ENCODE peak calls at places on chromosome 12, in six cellular contexts. R is neural progenitor cell, P is PC-3, O is hepatocyte, L is GM23248, E is HCT116. A is an unnamed sample. For H3K9me3 and H3K79me2, the result is how much of the 10 kb centered on the place peaks cover.

GRCh38 chr12:45278447-45278846 is 62.6 kb downstream of the ANO6 start:
- DNase-seq in L (no peak), E (no peak), P (no peak), R (no peak), O (no peak), A (no peak)

GRCh38 chr12:55728185-55728931 is 451 bp downstream of the CD63 start:
- DNase-seq in L (peak), E (no peak), R (peak), O (peak), P (peak), A (peak)

GRCh38 chr12:14267724-14268123 is 97.8 kb upstream of the ATF7IP start:
- DNase-seq in E (no peak), P (no peak), O (no peak), R (no peak), L (no peak), A (no peak)

GRCh38 chr12:47216150-47216677 is 136.5 kb upstream of the AMIGO2 start:
- DNase-seq in E (no peak), R (no peak), O (no peak), L (no peak), P (no peak), A (peak)

GRCh38 chr12:121626853-121627623 is 708 bp downstream of the ORAI1 start:
- DNase-seq in E (no peak), O (peak), L (peak), R (peak), P (peak), A (peak)

GRCh38 chr12:64525461-64526160 is 73.7 kb downstream of the TBK1 start:
- DNase-seq in L (no peak), O (no peak), P (no peak), E (no peak), R (no peak), A (no peak)

GRCh38 chr12:126347421-126347820 is 1282.2 kb downstream of the AACS start:
- DNase-seq in L (no peak), O (no peak), R (peak), P (no peak), E (no peak), A (no peak)

GRCh38 chr12:122026706-122027328 is 5.1 kb downstream of the BCL7A start:
- DNase-seq in E (no peak), O (no peak), L (no peak), R (no peak), P (no peak), A (peak)

GRCh38 chr12:1680804-1681492 is 9.9 kb upstream of the ADIPOR2 start:
- DNase-seq in R (no peak), E (no peak), P (no peak), L (no peak), O (no peak), A (no peak)

GRCh38 chr12:14416658-14417057 is 51.2 kb downstream of the ATF7IP start:
- DNase-seq in R (peak), L (peak), O (peak), E (no peak), P (peak), A (peak)

GRCh38 chr12:13175499-13175898 is 21.0 kb upstream of the EMP1 start:
- DNase-seq in E (no peak), O (peak), P (peak), R (no peak), L (peak), A (no peak)

GRCh38 chr12:79451988-79452387 is 238.8 kb downstream of the PAWR start:
- DNase-seq in P (peak), L (peak), O (peak), R (no peak), E (no peak), A (no peak)

GRCh38 chr12:122889658-122890561 is 6.0 kb downstream of the VPS37B start:
- DNase-seq in E (no peak), O (no peak), L (no peak), P (no peak), R (no peak), A (no peak)

GRCh38 chr12:5317556-5317955 is 114.4 kb upstream of the NTF3 start:
- DNase-seq in E (no peak), O (no peak), L (no peak), P (no peak), R (no peak), A (no peak)

GRCh38 chr12:24991209-24992049 is 42.5 kb upstream of the BCAT1 start:
- DNase-seq in E (peak), O (peak), L (peak), P (peak), R (peak), A (peak)

GRCh38 chr12:110042260-110042659 is 6.1 kb downstream of the C12orf76 start:
- DNase-seq in P (no peak), L (no peak), E (no peak), R (no peak), O (no peak), A (no peak)

GRCh38 chr12:27523305-27523641 is 733 bp upstream of the PPFIBP1 start:
- DNase-seq in L (no peak), E (no peak), R (peak), P (peak), O (no peak), A (no peak)

GRCh38 chr12:11892065-11892391 is 178.7 kb upstream of the BCL2L14 start:
- DNase-seq in R (no peak), P (no peak), L (no peak), O (no peak), E (no peak), A (no peak)

GRCh38 chr12:10211101-10211974 is 1.3 kb upstream of the GABARAPL1 start:
- DNase-seq in L (no peak), P (no peak), R (no peak), O (peak), E (no peak), A (no peak)

GRCh38 chr12:15996254-15996653 is 85.1 kb downstream of the DERA start:
- DNase-seq in P (peak), O (peak), R (no peak), E (no peak), L (peak), A (no peak)

GRCh38 chr12:89663577-89664357 is 44.9 kb downstream of the ATP2B1 start:
- DNase-seq in O (no peak), L (peak), R (no peak), P (peak), E (no peak), A (peak)

GRCh38 chr12:124451016-124451415 is 116.4 kb downstream of the NCOR2 start:
- DNase-seq in L (no peak), P (no peak), E (no peak), R (no peak), O (no peak), A (no peak)

GRCh38 chr12:67042697-67043131 is 226.4 kb upstream of the CAND1 start:
- DNase-seq in R (peak), O (peak), E (no peak), L (peak), P (peak), A (no peak)

GRCh38 chr12:97404549-97404948 is 58.1 kb upstream of the RMST start:
- DNase-seq in O (peak), R (peak), P (peak), L (peak), E (peak), A (peak)

GRCh38 chr12:69515394-69515793 is 45.2 kb downstream of the FRS2 start:
- DNase-seq in O (no peak), L (no peak), E (no peak), P (no peak), R (no peak), A (no peak)

GRCh38 chr12:124292385-124292784 is 2.5 kb upstream of the RFLNA start:
- DNase-seq in P (no peak), E (no peak), L (no peak), R (no peak), O (no peak), A (no peak)

DNA sequence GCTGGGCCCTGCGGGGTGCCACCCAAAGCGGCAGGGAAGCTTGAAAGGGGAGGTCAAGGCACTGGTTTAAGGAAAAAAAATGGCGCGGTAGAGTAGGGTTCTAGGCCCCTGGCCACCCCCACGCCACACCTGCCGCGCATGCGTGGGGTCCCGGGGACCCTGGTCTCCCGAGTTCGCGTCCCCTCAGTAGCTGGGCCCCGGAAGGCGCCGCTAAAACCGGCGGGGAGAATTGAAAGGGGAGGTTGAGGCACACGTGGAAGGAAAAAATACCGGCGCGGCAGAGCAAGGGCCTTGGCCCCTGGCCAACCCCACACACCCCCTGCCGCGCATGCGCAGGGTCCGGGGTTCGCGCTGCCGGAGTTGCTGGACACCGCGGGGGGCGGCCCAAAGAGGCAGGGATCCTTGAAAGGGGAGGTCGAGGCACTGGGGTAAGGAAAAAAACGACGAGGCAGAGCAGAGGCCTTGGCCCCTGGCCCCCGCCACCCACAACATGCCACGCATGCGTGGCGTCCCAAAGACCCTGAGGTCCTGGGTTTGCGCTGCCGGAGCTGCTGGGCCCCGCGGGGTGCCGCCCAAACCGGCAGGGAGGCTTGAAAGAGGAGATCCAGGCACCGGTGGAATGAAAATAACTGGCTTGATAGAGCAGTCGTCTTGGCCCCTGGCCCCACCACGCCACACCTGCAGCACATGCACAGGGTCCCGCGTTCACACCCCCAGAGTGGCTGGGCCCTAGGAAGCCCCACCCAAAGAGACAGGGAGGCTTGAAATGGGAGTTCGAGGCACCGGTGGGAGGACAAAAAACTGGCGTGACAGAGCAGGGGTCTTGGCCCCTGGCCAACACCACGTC is 314.5 kb downstream of the ALG10 start:
- DNase-seq in O (no peak), L (no peak), R (no peak), P (no peak), E (no peak), A (no peak)
- H3K9me3 ChIP-seq in O (under half), L (under half), R (under half), P (under half), E (under half), A (under half)

GRCh38 chr12:104599985-104600712 is 143.4 kb downstream of the CHST11 start:
- DNase-seq in P (no peak), R (no peak), O (no peak), L (no peak), E (no peak), A (no peak)

GRCh38 chr12:104598342-104599271 is 141.9 kb downstream of the CHST11 start:
- DNase-seq in E (no peak), R (no peak), O (no peak), P (no peak), L (no peak), A (no peak)

GRCh38 chr12:104600790-104601739 is 144.3 kb downstream of the CHST11 start:
- DNase-seq in P (no peak), O (no peak), E (no peak), L (no peak), R (no peak), A (no peak)

GRCh38 chr12:104596876-104597833 is 140.4 kb downstream of the CHST11 start:
- DNase-seq in O (no peak), E (no peak), R (peak), L (no peak), P (peak), A (peak)

DNA sequence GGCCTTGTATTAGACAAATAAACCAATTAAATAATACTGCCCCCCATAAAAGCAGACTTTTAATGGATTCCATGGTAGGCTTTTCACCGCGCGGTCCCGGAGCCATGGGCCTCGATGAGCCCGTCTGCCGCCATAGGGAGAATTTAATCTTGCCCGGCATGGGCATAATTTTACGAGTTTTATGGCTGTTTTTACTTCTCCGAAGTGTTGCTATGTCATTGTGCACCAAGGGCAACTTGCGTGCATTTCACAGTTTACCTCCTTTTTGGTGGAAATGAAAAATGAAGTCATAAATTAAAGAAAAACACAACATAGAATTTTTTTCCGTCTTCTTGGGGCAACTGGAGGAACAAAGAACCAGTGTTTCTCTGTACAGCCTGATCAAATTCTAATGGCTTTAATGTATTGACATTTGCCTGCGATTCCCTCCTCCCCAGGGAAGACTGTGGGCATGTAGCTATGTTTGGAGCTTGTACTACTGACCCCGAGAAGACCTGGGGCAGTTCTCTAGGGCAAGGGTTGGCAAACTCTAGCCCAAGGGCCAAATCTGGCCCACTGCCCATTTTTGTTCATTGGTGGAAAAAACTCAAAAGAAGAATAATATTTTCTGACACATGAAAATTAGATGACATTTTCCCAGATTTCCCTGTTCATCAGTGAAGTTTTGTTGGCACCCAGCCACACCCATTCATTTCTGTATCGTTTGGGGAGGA is 142.7 kb downstream of the CHST11 start:
- DNase-seq in E (no peak), O (no peak), L (no peak), P (no peak), R (no peak), A (no peak)
- H3K79me2 ChIP-seq in E (under half), O (under half), L (under half), P (under half), R (under half), A (under half)

GRCh38 chr12:120077260-120077659 is 39.3 kb downstream of the RAB35 start:
- DNase-seq in O (no peak), E (no peak), L (no peak), R (no peak), P (no peak), A (no peak)

GRCh38 chr12:120071493-120072020 is 45.0 kb downstream of the RAB35 start:
- DNase-seq in R (no peak), P (no peak), L (no peak), E (no peak), O (no peak), A (no peak)

GRCh38 chr12:120076651-120077050 is 39.9 kb downstream of the RAB35 start:
- DNase-seq in E (no peak), O (no peak), P (no peak), R (no peak), L (no peak), A (no peak)

GRCh38 chr12:120072472-120072871 is 44.1 kb downstream of the RAB35 start:
- DNase-seq in P (no peak), L (no peak), E (no peak), R (no peak), O (no peak), A (no peak)

DNA sequence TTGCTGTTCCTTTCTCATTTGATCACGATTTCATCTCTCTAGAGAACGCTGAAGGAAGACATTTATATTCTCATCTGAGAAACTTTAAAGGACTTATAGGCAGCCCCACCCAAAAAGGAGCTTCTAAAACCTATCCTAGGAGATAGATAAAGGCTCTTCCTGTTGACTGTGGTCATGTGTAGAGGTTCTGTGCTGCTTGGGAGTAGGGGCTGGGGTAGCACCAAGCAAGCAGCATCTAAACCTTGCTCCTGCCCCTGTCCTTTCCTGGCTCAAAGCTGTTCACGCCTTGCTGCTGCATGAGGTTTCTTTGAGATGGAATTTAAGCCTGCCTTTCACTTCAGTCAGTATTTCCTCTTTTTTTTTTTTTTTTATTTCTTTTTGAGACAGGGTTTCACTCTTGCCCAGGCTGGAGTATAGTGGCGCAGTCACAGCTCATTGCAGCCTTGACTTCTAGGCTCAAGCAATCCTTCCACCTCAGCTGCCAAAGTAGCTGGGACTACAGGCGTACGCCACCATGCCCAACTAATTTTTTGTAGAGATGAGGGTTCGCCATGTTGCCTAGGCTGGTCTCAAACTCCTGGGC is 41.4 kb downstream of the RAB35 start:
- DNase-seq in E (no peak), L (no peak), P (no peak), O (no peak), R (no peak), A (no peak)
- H3K27ac ChIP-seq in E (no peak), L (no peak), P (no peak), O (no peak), R (no peak), A (no peak)

GRCh38 chr12:50914872-50915484 is 37.4 kb upstream of the HIGD1C start:
- DNase-seq in P (no peak), O (no peak), L (no peak), R (no peak), E (no peak), A (no peak)

GRCh38 chr12:50913224-50913623 is 39.1 kb upstream of the HIGD1C start:
- DNase-seq in O (no peak), L (no peak), P (peak), R (no peak), E (no peak), A (no peak)

GRCh38 chr12:50918584-50919316 is 33.6 kb upstream of the HIGD1C start:
- DNase-seq in R (no peak), O (no peak), L (no peak), E (no peak), P (no peak), A (no peak)

DNA sequence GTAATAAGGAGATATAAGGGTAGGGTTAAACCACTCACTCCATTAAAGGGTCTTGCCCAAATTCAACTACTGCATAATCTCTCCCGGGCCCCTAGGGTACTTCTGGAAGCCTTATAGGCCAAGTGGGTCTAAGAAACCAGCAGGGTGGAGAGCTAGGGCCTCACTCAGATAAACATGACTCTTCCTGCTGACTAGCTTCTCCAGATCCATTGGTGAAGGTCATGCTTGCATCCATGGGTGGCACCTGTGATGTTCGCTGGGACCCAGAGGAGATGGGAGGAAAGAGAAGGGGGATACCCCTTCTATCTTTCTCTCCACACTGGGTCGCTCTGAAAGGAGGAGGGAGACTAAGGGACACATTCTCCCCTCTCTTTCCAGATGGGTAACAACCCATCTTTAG is 36.1 kb upstream of the HIGD1C start:
- DNase-seq in E (peak), O (no peak), L (no peak), R (no peak), P (no peak), A (peak)
- H3K9me3 ChIP-seq in E (under half), O (under half), L (under half), R (under half), P (under half), A (under half)

GRCh38 chr12:95473440-95473946 is 459 bp upstream of the METAP2 start:
- DNase-seq in E (peak), O (peak), R (peak), P (peak), L (peak), A (peak)
- H3K79me2 ChIP-seq in E (half or more), O (under half), R (under half), P (under half), L (under half), A (half or more)